ENCODE peak calls at places on chromosome 12, in six cellular contexts. One of them, this sample, is unnamed.

GRCh38 chr12:111068281-111068680 is 147.9 kb upstream of the MYL2 start:
- DNase-seq in H1: no peak
- DNase-seq in H9: no peak
- DNase-seq in trophoblast cell: no peak
- DNase-seq in IMR-90: no peak
- DNase-seq in neuronal stem cell: no peak
- DNase-seq in this sample: no peak

GRCh38 chr12:27576667-27577347 is 52.8 kb downstream of the PPFIBP1 start:
- DNase-seq in H9: no peak
- DNase-seq in trophoblast cell: no peak
- DNase-seq in H1: no peak
- DNase-seq in neuronal stem cell: no peak
- DNase-seq in IMR-90: no peak
- DNase-seq in this sample: no peak

GRCh38 chr12:57756406-57757341 is 1.8 kb downstream of the MARCHF9 start:
- DNase-seq in trophoblast cell: no peak
- DNase-seq in H1: no peak
- DNase-seq in H9: peak; percentile 89
- DNase-seq in neuronal stem cell: no peak
- DNase-seq in IMR-90: no peak
- DNase-seq in this sample: peak; percentile 75

GRCh38 chr12:32163596-32163995 is 56.9 kb downstream of the BICD1 start:
- DNase-seq in IMR-90: peak; percentile 50
- DNase-seq in neuronal stem cell: no peak
- DNase-seq in H1: no peak
- DNase-seq in H9: no peak
- DNase-seq in trophoblast cell: no peak
- DNase-seq in this sample: no peak

GRCh38 chr12:31408778-31409177 is 82.8 kb upstream of the SINHCAF start:
- DNase-seq in neuronal stem cell: no peak
- DNase-seq in trophoblast cell: no peak
- DNase-seq in IMR-90: no peak
- DNase-seq in H1: no peak
- DNase-seq in H9: no peak
- DNase-seq in this sample: peak; percentile 27

GRCh38 chr12:49798934-49799333 is 29.3 kb downstream of the NCKAP5L start:
- DNase-seq in trophoblast cell: no peak
- DNase-seq in IMR-90: no peak
- DNase-seq in H1: no peak
- DNase-seq in neuronal stem cell: no peak
- DNase-seq in H9: no peak
- DNase-seq in this sample: no peak

GRCh38 chr12:18383203-18383602 is 121.9 kb downstream of the PIK3C2G start:
- DNase-seq in IMR-90: peak; percentile 89
- DNase-seq in neuronal stem cell: peak; percentile 15
- DNase-seq in H1: no peak
- DNase-seq in trophoblast cell: peak; percentile 83
- DNase-seq in H9: no peak
- DNase-seq in this sample: peak; percentile 65

GRCh38 chr12:13562915-13563742 is 366.6 kb downstream of the EMP1 start:
- DNase-seq in trophoblast cell: no peak
- DNase-seq in neuronal stem cell: no peak
- DNase-seq in H9: no peak
- DNase-seq in H1: no peak
- DNase-seq in IMR-90: no peak
- DNase-seq in this sample: no peak

GRCh38 chr12:43676183-43676813 is 82.3 kb downstream of the PUS7L start:
- DNase-seq in H9: peak; percentile 52
- DNase-seq in neuronal stem cell: no peak
- DNase-seq in trophoblast cell: peak; percentile 57
- DNase-seq in IMR-90: peak; percentile 1
- DNase-seq in H1: no peak
- DNase-seq in this sample: peak; percentile 54

GRCh38 chr12:13652105-13652504 is 329.3 kb downstream of the GRIN2B start:
- DNase-seq in H1: no peak
- DNase-seq in H9: no peak
- DNase-seq in trophoblast cell: no peak
- DNase-seq in neuronal stem cell: no peak
- DNase-seq in IMR-90: no peak
- DNase-seq in this sample: no peak

GRCh38 chr12:15265868-15266267 is 44.7 kb upstream of the RERG start:
- DNase-seq in IMR-90: no peak
- DNase-seq in trophoblast cell: no peak
- DNase-seq in H9: no peak
- DNase-seq in H1: no peak
- DNase-seq in neuronal stem cell: no peak
- DNase-seq in this sample: no peak

GRCh38 chr12:111414711-111415252 is 9.1 kb downstream of the SH2B3 start:
- DNase-seq in IMR-90: no peak
- DNase-seq in H9: no peak
- DNase-seq in neuronal stem cell: no peak
- DNase-seq in trophoblast cell: no peak
- DNase-seq in H1: no peak
- DNase-seq in this sample: no peak

GRCh38 chr12:26471560-26471959 is 276.2 kb downstream of the SSPN start:
- DNase-seq in H9: no peak
- DNase-seq in neuronal stem cell: no peak
- DNase-seq in H1: no peak
- DNase-seq in trophoblast cell: no peak
- DNase-seq in IMR-90: peak; percentile 68
- DNase-seq in this sample: no peak

GRCh38 chr12:124422570-124423523 is 128.0 kb downstream of the RFLNA start:
- DNase-seq in trophoblast cell: no peak
- DNase-seq in neuronal stem cell: no peak
- DNase-seq in H9: no peak
- DNase-seq in H1: no peak
- DNase-seq in IMR-90: peak; percentile 94
- DNase-seq in this sample: no peak

GRCh38 chr12:12376636-12377448 is 20.0 kb downstream of the BORCS5 start:
- DNase-seq in H1: no peak
- DNase-seq in neuronal stem cell: peak; percentile 50
- DNase-seq in H9: no peak
- DNase-seq in IMR-90: peak; percentile 86
- DNase-seq in trophoblast cell: peak; percentile 46
- DNase-seq in this sample: peak; percentile 81

GRCh38 chr12:131097247-131098177 is 143.8 kb downstream of the ADGRD1 start:
- DNase-seq in trophoblast cell: no peak
- DNase-seq in neuronal stem cell: no peak
- DNase-seq in H1: no peak
- DNase-seq in IMR-90: no peak
- DNase-seq in H9: peak; percentile 25
- DNase-seq in this sample: no peak

GRCh38 chr12:116959845-116960514 is 49.2 kb downstream of the FBXW8 start:
- DNase-seq in H9: no peak
- DNase-seq in H1: no peak
- DNase-seq in IMR-90: no peak
- DNase-seq in trophoblast cell: no peak
- DNase-seq in neuronal stem cell: no peak
- DNase-seq in this sample: no peak

GRCh38 chr12:126286203-126286602 is 1221.0 kb downstream of the AACS start:
- DNase-seq in trophoblast cell: no peak
- DNase-seq in H9: no peak
- DNase-seq in IMR-90: no peak
- DNase-seq in H1: no peak
- DNase-seq in neuronal stem cell: no peak
- DNase-seq in this sample: no peak

GRCh38 chr12:92224685-92225331 is 79.2 kb upstream of the BTG1 start:
- DNase-seq in trophoblast cell: peak; percentile 89
- DNase-seq in neuronal stem cell: no peak
- DNase-seq in H1: no peak
- DNase-seq in H9: no peak
- DNase-seq in IMR-90: peak; percentile 71
- DNase-seq in this sample: peak; percentile 31

GRCh38 chr12:103742349-103742784 is 98.7 kb downstream of the NT5DC3 start:
- DNase-seq in neuronal stem cell: no peak
- DNase-seq in H9: no peak
- DNase-seq in IMR-90: no peak
- DNase-seq in H1: no peak
- DNase-seq in trophoblast cell: no peak
- DNase-seq in this sample: no peak

GRCh38 chr12:50296554-50296953 is 13.2 kb upstream of the LIMA1 start:
- DNase-seq in IMR-90: no peak
- DNase-seq in neuronal stem cell: no peak
- DNase-seq in H9: no peak
- DNase-seq in trophoblast cell: no peak
- DNase-seq in H1: no peak
- DNase-seq in this sample: no peak

GRCh38 chr12:63302269-63302940 is 151.4 kb upstream of the AVPR1A start:
- DNase-seq in neuronal stem cell: no peak
- DNase-seq in trophoblast cell: peak; percentile 46
- DNase-seq in H9: no peak
- DNase-seq in H1: no peak
- DNase-seq in IMR-90: no peak
- DNase-seq in this sample: peak; percentile 23

GRCh38 chr12:124727244-124727673 is 136.4 kb downstream of the SCARB1 start:
- DNase-seq in H9: no peak
- DNase-seq in trophoblast cell: peak; percentile 97
- DNase-seq in H1: no peak
- DNase-seq in neuronal stem cell: no peak
- DNase-seq in IMR-90: no peak
- DNase-seq in this sample: no peak

GRCh38 chr12:127383281-127383680 is 883.7 kb upstream of the TMEM132C start:
- DNase-seq in IMR-90: no peak
- DNase-seq in neuronal stem cell: no peak
- DNase-seq in H1: no peak
- DNase-seq in H9: no peak
- DNase-seq in trophoblast cell: no peak
- DNase-seq in this sample: no peak

GRCh38 chr12:76664731-76665130 is 99.2 kb upstream of the ZDHHC17 start:
- DNase-seq in trophoblast cell: no peak
- DNase-seq in H9: no peak
- DNase-seq in IMR-90: no peak
- DNase-seq in H1: no peak
- DNase-seq in neuronal stem cell: no peak
- DNase-seq in this sample: no peak

GRCh38 chr12:76670776-76671175 is 93.1 kb upstream of the ZDHHC17 start:
- DNase-seq in H9: no peak
- DNase-seq in trophoblast cell: no peak
- DNase-seq in H1: no peak
- DNase-seq in IMR-90: peak; percentile 80
- DNase-seq in neuronal stem cell: no peak
- DNase-seq in this sample: peak; percentile 35

GRCh38 chr12:76669981-76670380 is 93.9 kb upstream of the ZDHHC17 start:
- DNase-seq in H9: no peak
- DNase-seq in neuronal stem cell: no peak
- DNase-seq in trophoblast cell: no peak
- DNase-seq in H1: no peak
- DNase-seq in IMR-90: no peak
- DNase-seq in this sample: no peak

GRCh38 chr12:76666272-76666845 is 97.6 kb upstream of the ZDHHC17 start:
- DNase-seq in IMR-90: no peak
- DNase-seq in neuronal stem cell: no peak
- DNase-seq in H1: no peak
- DNase-seq in trophoblast cell: no peak
- DNase-seq in H9: no peak
- DNase-seq in this sample: no peak
- H3K4me1 ChIP-seq in IMR-90: peaks cover 9% of the 10 kb centered on the region
- H3K4me1 ChIP-seq in neuronal stem cell: peaks cover 4% of the 10 kb centered on the region
- H3K4me1 ChIP-seq in H1: peaks cover 8% of the 10 kb centered on the region
- H3K4me1 ChIP-seq in trophoblast cell: peaks cover 4% of the 10 kb centered on the region
- H3K4me1 ChIP-seq in H9: peaks cover 13% of the 10 kb centered on the region
- H3K4me1 ChIP-seq in this sample: no peaks in the 10 kb centered on the region

GRCh38 chr12:96399081-96399918 is 939 bp downstream of the CDK17 start:
- DNase-seq in H9: peak; percentile 52
- DNase-seq in IMR-90: peak; percentile 72
- DNase-seq in neuronal stem cell: peak; percentile 68
- DNase-seq in trophoblast cell: peak; percentile 54
- DNase-seq in H1: no peak
- DNase-seq in this sample: peak; percentile 67

GRCh38 chr12:96400631-96401060 is 407 bp upstream of the CDK17 start:
- DNase-seq in trophoblast cell: no peak
- DNase-seq in IMR-90: peak; percentile 39
- DNase-seq in neuronal stem cell: no peak
- DNase-seq in H1: no peak
- DNase-seq in H9: no peak
- DNase-seq in this sample: peak; percentile 19

GRCh38 chr12:96401061-96401871 is 1.0 kb upstream of the CDK17 start:
- DNase-seq in neuronal stem cell: no peak
- DNase-seq in IMR-90: peak; percentile 89
- DNase-seq in H9: no peak
- DNase-seq in H1: no peak
- DNase-seq in trophoblast cell: no peak
- DNase-seq in this sample: peak; percentile 53

GRCh38 chr12:96398422-96399080 is 1.7 kb downstream of the CDK17 start:
- DNase-seq in H9: no peak
- DNase-seq in H1: no peak
- DNase-seq in IMR-90: peak; percentile 39
- DNase-seq in neuronal stem cell: no peak
- DNase-seq in trophoblast cell: no peak
- DNase-seq in this sample: peak; percentile 29

GRCh38 chr12:96399919-96400630 is at the start of gene CDK17:
- DNase-seq in H9: peak; percentile 78
- DNase-seq in IMR-90: peak; percentile 83
- DNase-seq in H1: peak; percentile 31
- DNase-seq in neuronal stem cell: peak; percentile 77
- DNase-seq in trophoblast cell: peak; percentile 82
- DNase-seq in this sample: peak; percentile 90
- H3K23ac ChIP-seq in H9: no peak within 1 kb of the TSS
- H3K23ac ChIP-seq in IMR-90: peak within 1 kb of the TSS; percentile 97
- H3K23ac ChIP-seq in H1: no peak within 1 kb of the TSS
- H3K23ac ChIP-seq in neuronal stem cell: peak within 1 kb of the TSS; percentile 89
- H3K23ac ChIP-seq in trophoblast cell: no peak within 1 kb of the TSS
- H3K23ac ChIP-seq in this sample: peak within 1 kb of the TSS; percentile 73

GRCh38 chr12:3182426-3182825 is 105.2 kb downstream of the TSPAN9 start:
- DNase-seq in H1: no peak
- DNase-seq in trophoblast cell: no peak
- DNase-seq in neuronal stem cell: no peak
- DNase-seq in H9: no peak
- DNase-seq in IMR-90: no peak
- DNase-seq in this sample: no peak

GRCh38 chr12:3187846-3188755 is 110.9 kb downstream of the TSPAN9 start:
- DNase-seq in H9: no peak
- DNase-seq in IMR-90: no peak
- DNase-seq in trophoblast cell: no peak
- DNase-seq in H1: no peak
- DNase-seq in neuronal stem cell: no peak
- DNase-seq in this sample: no peak

GRCh38 chr12:3186546-3187237 is 109.5 kb downstream of the TSPAN9 start:
- DNase-seq in H1: no peak
- DNase-seq in H9: no peak
- DNase-seq in neuronal stem cell: no peak
- DNase-seq in IMR-90: peak; percentile 32
- DNase-seq in trophoblast cell: no peak
- DNase-seq in this sample: no peak

GRCh38 chr12:3184485-3184884 is 107.3 kb downstream of the TSPAN9 start:
- DNase-seq in H1: no peak
- DNase-seq in H9: no peak
- DNase-seq in IMR-90: no peak
- DNase-seq in trophoblast cell: no peak
- DNase-seq in neuronal stem cell: no peak
- DNase-seq in this sample: no peak

GRCh38 chr12:3185260-3185870 is 108.2 kb downstream of the TSPAN9 start:
- DNase-seq in IMR-90: no peak
- DNase-seq in neuronal stem cell: no peak
- DNase-seq in H1: no peak
- DNase-seq in H9: no peak
- DNase-seq in trophoblast cell: no peak
- DNase-seq in this sample: no peak
- H3K4me1 ChIP-seq in IMR-90: peaks cover 4% of the 10 kb centered on the region
- H3K4me1 ChIP-seq in neuronal stem cell: peaks cover 20% of the 10 kb centered on the region
- H3K4me1 ChIP-seq in H1: no peaks in the 10 kb centered on the region
- H3K4me1 ChIP-seq in H9: peaks cover 3% of the 10 kb centered on the region
- H3K4me1 ChIP-seq in trophoblast cell: no peaks in the 10 kb centered on the region
- H3K4me1 ChIP-seq in this sample: no peaks in the 10 kb centered on the region

GRCh38 chr12:101697197-101697929 is at the start of gene CHPT1:
- DNase-seq in neuronal stem cell: peak; percentile 63
- DNase-seq in IMR-90: peak; percentile 38
- DNase-seq in H1: peak; percentile 54
- DNase-seq in trophoblast cell: peak; percentile 61
- DNase-seq in H9: peak; percentile 89
- DNase-seq in this sample: peak; percentile 74
- H3K23ac ChIP-seq in neuronal stem cell: peak within 1 kb of the TSS; percentile 92
- H3K23ac ChIP-seq in IMR-90: peak within 1 kb of the TSS; percentile 94
- H3K23ac ChIP-seq in H1: no peak within 1 kb of the TSS
- H3K23ac ChIP-seq in trophoblast cell: peak within 1 kb of the TSS; percentile 9
- H3K23ac ChIP-seq in H9: no peak within 1 kb of the TSS
- H3K23ac ChIP-seq in this sample: peak within 1 kb of the TSS; percentile 94

This sample was measured in mesendoderm.